ENCODE peak calls at places on chromosome 6, in four cellular contexts. One of them, this sample, is unnamed.

GRCh38 chr6:138235205-138235604 is 16.9 kb upstream of the PBOV1 start:
- DNase-seq in activated CD8-positive, alpha-beta memory T cell treated with anti-CD3 and anti-CD28 coated beads for 1 hour: no peak
- DNase-seq in non-pigmented ciliary epithelial cell: no peak
- DNase-seq in activated naive CD8-positive, alpha-beta T cell treated with anti-CD3 and anti-CD28 coated beads, Interleukin-2, amount 10 ng/mL, durations not matched to agents 7 days and 5 days: no peak
- DNase-seq in this sample: no peak

GRCh38 chr6:168711049-168711640 is 270.2 kb downstream of the SMOC2 start:
- DNase-seq in activated CD8-positive, alpha-beta memory T cell treated with anti-CD3 and anti-CD28 coated beads for 1 hour: no peak
- DNase-seq in non-pigmented ciliary epithelial cell: no peak
- DNase-seq in activated naive CD8-positive, alpha-beta T cell treated with anti-CD3 and anti-CD28 coated beads, Interleukin-2, amount 10 ng/mL, durations not matched to agents 7 days and 5 days: no peak
- DNase-seq in this sample: no peak

GRCh38 chr6:2714359-2714895 is 36.3 kb downstream of the MYLK4 start:
- DNase-seq in activated CD8-positive, alpha-beta memory T cell treated with anti-CD3 and anti-CD28 coated beads for 1 hour: no peak
- DNase-seq in non-pigmented ciliary epithelial cell: peak
- DNase-seq in activated naive CD8-positive, alpha-beta T cell treated with anti-CD3 and anti-CD28 coated beads, Interleukin-2, amount 10 ng/mL, durations not matched to agents 7 days and 5 days: no peak
- DNase-seq in this sample: no peak

GRCh38 chr6:85047818-85048217 is 283.4 kb upstream of the TBX18 start:
- DNase-seq in activated CD8-positive, alpha-beta memory T cell treated with anti-CD3 and anti-CD28 coated beads for 1 hour: no peak
- DNase-seq in non-pigmented ciliary epithelial cell: no peak
- DNase-seq in activated naive CD8-positive, alpha-beta T cell treated with anti-CD3 and anti-CD28 coated beads, Interleukin-2, amount 10 ng/mL, durations not matched to agents 7 days and 5 days: no peak
- DNase-seq in this sample: no peak

GRCh38 chr6:40706222-40706621 is 119.1 kb upstream of the LRFN2 start:
- DNase-seq in activated CD8-positive, alpha-beta memory T cell treated with anti-CD3 and anti-CD28 coated beads for 1 hour: no peak
- DNase-seq in non-pigmented ciliary epithelial cell: no peak
- DNase-seq in activated naive CD8-positive, alpha-beta T cell treated with anti-CD3 and anti-CD28 coated beads, Interleukin-2, amount 10 ng/mL, durations not matched to agents 7 days and 5 days: no peak
- DNase-seq in this sample: no peak

GRCh38 chr6:43838276-43839036 is 68.4 kb downstream of the VEGFA start:
- DNase-seq in activated CD8-positive, alpha-beta memory T cell treated with anti-CD3 and anti-CD28 coated beads for 1 hour: no peak
- DNase-seq in non-pigmented ciliary epithelial cell: peak
- DNase-seq in activated naive CD8-positive, alpha-beta T cell treated with anti-CD3 and anti-CD28 coated beads, Interleukin-2, amount 10 ng/mL, durations not matched to agents 7 days and 5 days: no peak
- DNase-seq in this sample: peak

GRCh38 chr6:35058827-35059522 is 82.2 kb downstream of the TCP11 start:
- DNase-seq in activated CD8-positive, alpha-beta memory T cell treated with anti-CD3 and anti-CD28 coated beads for 1 hour: no peak
- DNase-seq in non-pigmented ciliary epithelial cell: no peak
- DNase-seq in activated naive CD8-positive, alpha-beta T cell treated with anti-CD3 and anti-CD28 coated beads, Interleukin-2, amount 10 ng/mL, durations not matched to agents 7 days and 5 days: no peak
- DNase-seq in this sample: peak

GRCh38 chr6:108805611-108806181 is 42.5 kb upstream of the ARMC2 start:
- DNase-seq in activated CD8-positive, alpha-beta memory T cell treated with anti-CD3 and anti-CD28 coated beads for 1 hour: no peak
- DNase-seq in non-pigmented ciliary epithelial cell: no peak
- DNase-seq in activated naive CD8-positive, alpha-beta T cell treated with anti-CD3 and anti-CD28 coated beads, Interleukin-2, amount 10 ng/mL, durations not matched to agents 7 days and 5 days: no peak
- DNase-seq in this sample: no peak

GRCh38 chr6:156662025-156662445 is 115.1 kb upstream of the ARID1B start:
- DNase-seq in activated CD8-positive, alpha-beta memory T cell treated with anti-CD3 and anti-CD28 coated beads for 1 hour: peak
- DNase-seq in non-pigmented ciliary epithelial cell: no peak
- DNase-seq in activated naive CD8-positive, alpha-beta T cell treated with anti-CD3 and anti-CD28 coated beads, Interleukin-2, amount 10 ng/mL, durations not matched to agents 7 days and 5 days: no peak
- DNase-seq in this sample: peak

GRCh38 chr6:133594551-133594950 is 294.4 kb upstream of the TCF21 start:
- DNase-seq in activated CD8-positive, alpha-beta memory T cell treated with anti-CD3 and anti-CD28 coated beads for 1 hour: no peak
- DNase-seq in non-pigmented ciliary epithelial cell: no peak
- DNase-seq in activated naive CD8-positive, alpha-beta T cell treated with anti-CD3 and anti-CD28 coated beads, Interleukin-2, amount 10 ng/mL, durations not matched to agents 7 days and 5 days: no peak
- DNase-seq in this sample: no peak

GRCh38 chr6:30163090-30163917 is at the start of gene TRIM15:
- DNase-seq in activated CD8-positive, alpha-beta memory T cell treated with anti-CD3 and anti-CD28 coated beads for 1 hour: no peak
- DNase-seq in non-pigmented ciliary epithelial cell: no peak
- DNase-seq in activated naive CD8-positive, alpha-beta T cell treated with anti-CD3 and anti-CD28 coated beads, Interleukin-2, amount 10 ng/mL, durations not matched to agents 7 days and 5 days: peak
- DNase-seq in this sample: no peak

GRCh38 chr6:105993769-105994521 is 92.2 kb upstream of the PRDM1 start:
- DNase-seq in activated CD8-positive, alpha-beta memory T cell treated with anti-CD3 and anti-CD28 coated beads for 1 hour: peak
- DNase-seq in non-pigmented ciliary epithelial cell: no peak
- DNase-seq in activated naive CD8-positive, alpha-beta T cell treated with anti-CD3 and anti-CD28 coated beads, Interleukin-2, amount 10 ng/mL, durations not matched to agents 7 days and 5 days: peak
- DNase-seq in this sample: peak

GRCh38 chr6:156787569-156788492 is 10.7 kb downstream of the ARID1B start:
- DNase-seq in activated CD8-positive, alpha-beta memory T cell treated with anti-CD3 and anti-CD28 coated beads for 1 hour: no peak
- DNase-seq in non-pigmented ciliary epithelial cell: no peak
- DNase-seq in activated naive CD8-positive, alpha-beta T cell treated with anti-CD3 and anti-CD28 coated beads, Interleukin-2, amount 10 ng/mL, durations not matched to agents 7 days and 5 days: no peak
- DNase-seq in this sample: no peak

GRCh38 chr6:13872681-13873080 is 52.1 kb upstream of the RNF182 start:
- DNase-seq in activated CD8-positive, alpha-beta memory T cell treated with anti-CD3 and anti-CD28 coated beads for 1 hour: no peak
- DNase-seq in non-pigmented ciliary epithelial cell: no peak
- DNase-seq in activated naive CD8-positive, alpha-beta T cell treated with anti-CD3 and anti-CD28 coated beads, Interleukin-2, amount 10 ng/mL, durations not matched to agents 7 days and 5 days: no peak
- DNase-seq in this sample: no peak

GRCh38 chr6:109580519-109580918 is 97.5 kb upstream of the ZBTB24 start:
- DNase-seq in activated CD8-positive, alpha-beta memory T cell treated with anti-CD3 and anti-CD28 coated beads for 1 hour: no peak
- DNase-seq in non-pigmented ciliary epithelial cell: peak
- DNase-seq in activated naive CD8-positive, alpha-beta T cell treated with anti-CD3 and anti-CD28 coated beads, Interleukin-2, amount 10 ng/mL, durations not matched to agents 7 days and 5 days: no peak
- DNase-seq in this sample: no peak

GRCh38 chr6:107767637-107768036 is 56.5 kb downstream of the SCML4 start:
- DNase-seq in activated CD8-positive, alpha-beta memory T cell treated with anti-CD3 and anti-CD28 coated beads for 1 hour: no peak
- DNase-seq in non-pigmented ciliary epithelial cell: no peak
- DNase-seq in activated naive CD8-positive, alpha-beta T cell treated with anti-CD3 and anti-CD28 coated beads, Interleukin-2, amount 10 ng/mL, durations not matched to agents 7 days and 5 days: no peak
- DNase-seq in this sample: no peak

GRCh38 chr6:72621243-72622093 is at the start of gene KCNQ5:
- DNase-seq in activated CD8-positive, alpha-beta memory T cell treated with anti-CD3 and anti-CD28 coated beads for 1 hour: peak
- DNase-seq in non-pigmented ciliary epithelial cell: no peak
- DNase-seq in activated naive CD8-positive, alpha-beta T cell treated with anti-CD3 and anti-CD28 coated beads, Interleukin-2, amount 10 ng/mL, durations not matched to agents 7 days and 5 days: no peak
- DNase-seq in this sample: no peak

GRCh38 chr6:18323935-18324707 is 59.8 kb upstream of the DEK start:
- DNase-seq in activated CD8-positive, alpha-beta memory T cell treated with anti-CD3 and anti-CD28 coated beads for 1 hour: no peak
- DNase-seq in non-pigmented ciliary epithelial cell: no peak
- DNase-seq in activated naive CD8-positive, alpha-beta T cell treated with anti-CD3 and anti-CD28 coated beads, Interleukin-2, amount 10 ng/mL, durations not matched to agents 7 days and 5 days: no peak
- DNase-seq in this sample: peak

GRCh38 chr6:148199584-148199983 is 143.1 kb upstream of the SASH1 start:
- DNase-seq in activated CD8-positive, alpha-beta memory T cell treated with anti-CD3 and anti-CD28 coated beads for 1 hour: no peak
- DNase-seq in non-pigmented ciliary epithelial cell: no peak
- DNase-seq in activated naive CD8-positive, alpha-beta T cell treated with anti-CD3 and anti-CD28 coated beads, Interleukin-2, amount 10 ng/mL, durations not matched to agents 7 days and 5 days: no peak
- DNase-seq in this sample: no peak

GRCh38 chr6:29388533-29388932 is 6.9 kb upstream of the OR12D2 start:
- DNase-seq in activated CD8-positive, alpha-beta memory T cell treated with anti-CD3 and anti-CD28 coated beads for 1 hour: no peak
- DNase-seq in non-pigmented ciliary epithelial cell: no peak
- DNase-seq in activated naive CD8-positive, alpha-beta T cell treated with anti-CD3 and anti-CD28 coated beads, Interleukin-2, amount 10 ng/mL, durations not matched to agents 7 days and 5 days: no peak
- DNase-seq in this sample: no peak

This sample was measured in Jurkat, Clone E6-1.